ENCODE peak calls at places on chromosomes 11 and 22, in four cellular contexts. T is H1, H is HepG2, P is GM12878. G is an unnamed sample.

GRCh38 chr22:45603631-45604030 is 68.0 kb upstream of the ATXN10 start:
- DNase-seq in P (no peak), H (no peak), T (no peak), G (no peak)

GRCh38 chr11:46601129-46601528 is 7.3 kb upstream of the AMBRA1 start:
- DNase-seq in T (no peak), P (no peak), H (no peak), G (no peak)

GRCh38 chr11:11708256-11708655 is 86.5 kb upstream of the GALNT18 start:
- DNase-seq in P (no peak), T (no peak), H (no peak), G (no peak)

GRCh38 chr22:48340727-48341709 is 1486.7 kb downstream of the BRD1 start:
- DNase-seq in P (no peak), T (no peak), H (no peak), G (no peak)

GRCh38 chr22:41517172-41518047 is 26.9 kb downstream of the POLR3H start:
- DNase-seq in P (no peak), H (peak), T (no peak), G (peak)

GRCh38 chr11:109015283-109015682 is 350.4 kb downstream of the DDX10 start:
- DNase-seq in H (no peak), T (no peak), P (no peak), G (no peak)

GRCh38 chr11:45233804-45234170 is 52.4 kb downstream of the SYT13 start:
- DNase-seq in P (no peak), H (no peak), T (no peak), G (no peak)

GRCh38 chr22:18095101-18095805 is 15.4 kb upstream of the TUBA8 start:
- DNase-seq in H (no peak), P (no peak), T (no peak), G (no peak)

GRCh38 chr22:25448435-25449051 is 115.9 kb upstream of the GRK3 start:
- DNase-seq in P (no peak), H (no peak), T (no peak), G (peak)

GRCh38 chr11:117117681-117118080 is 19.5 kb upstream of the SIK3 start:
- DNase-seq in P (no peak), H (no peak), T (no peak), G (no peak)

GRCh38 chr11:132158091-132158490 is 787.7 kb downstream of the NTM start:
- DNase-seq in P (no peak), H (no peak), T (peak), G (no peak)

GRCh38 chr11:132718711-132719641 is 813.3 kb downstream of the OPCML start:
- DNase-seq in H (no peak), P (no peak), T (no peak), G (no peak)

GRCh38 chr22:50245214-50246072 is 620 bp upstream of the TUBGCP6 start:
- DNase-seq in H (no peak), T (no peak), P (no peak), G (peak)

GRCh38 chr22:41327124-41327523 is 25.8 kb downstream of the ZC3H7B start:
- DNase-seq in H (no peak), P (no peak), T (no peak), G (no peak)

GRCh38 chr11:40203606-40204005 is 1255.8 kb downstream of the LRRC4C start:
- DNase-seq in T (no peak), P (no peak), H (no peak), G (no peak)

GRCh38 chr22:46180370-46181137 is 30.2 kb downstream of the PPARA start:
- DNase-seq in H (no peak), T (no peak), P (no peak), G (no peak)

GRCh38 chr11:110479445-110480101 is 49.8 kb downstream of the FDX1 start:
- DNase-seq in T (no peak), P (no peak), H (no peak), G (no peak)

GRCh38 chr11:104609297-104609696 is 289.0 kb downstream of the CASP12 start:
- DNase-seq in H (peak), T (peak), P (no peak), G (peak)

GRCh38 chr11:64234840-64235379 is 526 bp downstream of the VEGFB start:
- DNase-seq in H (no peak), P (no peak), T (no peak), G (peak)

GRCh38 chr11:61730222-61730994 is 22.0 kb upstream of the MYRF start:
- DNase-seq in P (no peak), H (no peak), T (no peak), G (no peak)

GRCh38 chr11:38006466-38006865 is 1408.4 kb upstream of the RAG2 start:
- DNase-seq in H (no peak), P (no peak), T (no peak), G (no peak)

GRCh38 chr11:105610796-105611361 is 1.0 kb downstream of the GRIA4 start:
- DNase-seq in P (no peak), H (no peak), T (no peak), G (no peak)
- H3K4me2 ChIP-seq in P (no peak), H (no peak), T (peak), G (peak)

DNA sequence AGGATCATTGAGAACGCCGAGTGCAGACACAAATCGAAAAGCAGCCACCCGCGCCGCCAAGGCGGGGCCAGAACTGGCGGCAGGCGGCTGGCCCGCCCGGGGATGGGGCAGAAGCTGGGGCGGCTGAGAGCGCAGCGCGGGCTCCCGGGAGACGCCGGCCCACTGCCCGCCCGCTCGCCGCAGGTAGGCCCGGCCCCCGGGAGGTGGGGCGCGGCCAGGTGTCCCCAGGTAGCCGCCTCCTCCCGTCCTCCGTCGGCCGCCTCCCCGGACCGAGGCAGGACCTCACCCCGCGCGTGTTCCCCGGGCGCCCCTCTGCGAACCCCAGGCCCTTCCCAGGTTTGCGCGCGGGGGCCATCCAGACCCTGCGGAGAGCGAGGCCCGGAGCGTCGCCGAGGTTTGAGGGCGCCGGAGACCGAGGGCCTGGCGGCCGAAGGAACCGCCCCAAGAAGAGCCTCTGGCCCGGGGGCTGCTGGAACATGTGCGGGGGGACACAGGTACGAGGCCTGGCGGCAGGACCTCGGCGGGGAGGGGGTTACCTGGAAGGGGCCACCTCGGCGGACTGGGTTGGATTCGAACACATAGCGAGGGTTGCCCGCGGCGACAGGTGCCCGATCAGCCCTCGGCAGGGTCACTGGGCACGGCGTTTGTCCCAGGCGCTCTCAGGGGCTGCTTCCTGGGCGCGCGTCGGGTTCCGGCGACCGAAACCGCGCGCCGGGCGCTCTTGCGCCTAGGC is at the start of gene PRRG4:
- DNase-seq in P (no peak), H (no peak), T (no peak), G (peak)
- TF ChIP-seq JUND in P (no peak), H (no peak), T (no peak), G (no peak)

DNA sequence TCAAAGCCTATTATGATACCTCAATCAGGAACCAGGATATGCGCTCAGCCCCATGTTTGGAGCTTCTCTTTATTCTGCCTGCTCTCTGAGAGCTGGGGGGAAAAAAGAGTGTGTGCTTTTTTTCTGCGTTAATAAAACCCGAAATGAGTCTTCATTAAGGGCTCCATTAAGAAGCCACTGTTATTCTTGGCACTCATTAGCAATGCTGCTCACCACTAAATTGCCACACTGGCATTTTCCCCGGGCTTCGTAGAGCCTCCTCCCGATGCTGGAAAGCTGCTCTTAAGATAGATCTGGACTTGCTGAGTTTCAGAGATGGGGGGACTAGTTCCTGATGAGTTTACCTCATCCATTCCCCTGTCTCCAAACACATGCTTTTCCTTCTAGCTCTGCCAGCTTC is 93.1 kb upstream of the THY1 start:
- DNase-seq in H (no peak), P (no peak), T (no peak), G (no peak)
- TF ChIP-seq TCF12 in H (no peak), P (no peak), T (no peak), G (no peak)

DNA sequence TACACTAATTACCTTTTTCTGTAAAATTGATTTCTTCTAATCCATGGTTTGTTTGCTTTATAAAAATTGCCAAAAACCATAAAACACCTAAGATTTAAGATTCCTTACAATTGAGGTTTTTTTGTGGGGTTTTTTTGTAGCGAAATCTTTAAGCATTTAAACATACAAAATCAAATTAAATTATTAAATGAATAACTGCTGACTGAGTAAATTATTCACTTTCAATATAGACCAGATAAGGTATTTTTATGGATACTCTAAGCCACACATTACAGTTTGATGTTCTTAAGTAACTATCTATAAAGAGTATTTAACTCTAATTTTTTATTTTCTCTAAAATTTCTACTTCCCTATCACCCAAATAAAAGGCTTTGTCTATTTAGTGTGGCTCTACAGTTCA is 55.5 kb downstream of the PIK3C2A start:
- DNase-seq in H (no peak), T (no peak), P (no peak), G (no peak)
- H3K4me2 ChIP-seq in H (no peak), T (no peak), P (no peak), G (no peak)

GRCh38 chr11:3093281-3094191 is 36.3 kb upstream of the CARS1 start:
- DNase-seq in P (no peak), H (peak), T (no peak), G (peak)
- TF ChIP-seq JUND in P (no peak), H (no peak), T (no peak), G (no peak)

GRCh38 chr11:118635642-118636041 is 28.2 kb downstream of the PHLDB1 start:
- DNase-seq in T (no peak), H (no peak), P (no peak), G (no peak)
- TF ChIP-seq TCF12 in T (no peak), H (no peak), P (no peak), G (no peak)

GRCh38 chr22:37195921-37196320 is 7.9 kb upstream of the C1QTNF6 start:
- DNase-seq in H (no peak), T (no peak), P (no peak), G (no peak)

GRCh38 chr22:37197451-37198289 is 9.6 kb upstream of the C1QTNF6 start:
- DNase-seq in T (no peak), H (peak), P (no peak), G (no peak)

GRCh38 chr22:37198290-37199102 is 10.4 kb upstream of the C1QTNF6 start:
- DNase-seq in P (no peak), T (no peak), H (peak), G (peak)

GRCh38 chr22:37194750-37195149 is 6.7 kb upstream of the C1QTNF6 start:
- DNase-seq in H (no peak), P (no peak), T (no peak), G (no peak)

DNA sequence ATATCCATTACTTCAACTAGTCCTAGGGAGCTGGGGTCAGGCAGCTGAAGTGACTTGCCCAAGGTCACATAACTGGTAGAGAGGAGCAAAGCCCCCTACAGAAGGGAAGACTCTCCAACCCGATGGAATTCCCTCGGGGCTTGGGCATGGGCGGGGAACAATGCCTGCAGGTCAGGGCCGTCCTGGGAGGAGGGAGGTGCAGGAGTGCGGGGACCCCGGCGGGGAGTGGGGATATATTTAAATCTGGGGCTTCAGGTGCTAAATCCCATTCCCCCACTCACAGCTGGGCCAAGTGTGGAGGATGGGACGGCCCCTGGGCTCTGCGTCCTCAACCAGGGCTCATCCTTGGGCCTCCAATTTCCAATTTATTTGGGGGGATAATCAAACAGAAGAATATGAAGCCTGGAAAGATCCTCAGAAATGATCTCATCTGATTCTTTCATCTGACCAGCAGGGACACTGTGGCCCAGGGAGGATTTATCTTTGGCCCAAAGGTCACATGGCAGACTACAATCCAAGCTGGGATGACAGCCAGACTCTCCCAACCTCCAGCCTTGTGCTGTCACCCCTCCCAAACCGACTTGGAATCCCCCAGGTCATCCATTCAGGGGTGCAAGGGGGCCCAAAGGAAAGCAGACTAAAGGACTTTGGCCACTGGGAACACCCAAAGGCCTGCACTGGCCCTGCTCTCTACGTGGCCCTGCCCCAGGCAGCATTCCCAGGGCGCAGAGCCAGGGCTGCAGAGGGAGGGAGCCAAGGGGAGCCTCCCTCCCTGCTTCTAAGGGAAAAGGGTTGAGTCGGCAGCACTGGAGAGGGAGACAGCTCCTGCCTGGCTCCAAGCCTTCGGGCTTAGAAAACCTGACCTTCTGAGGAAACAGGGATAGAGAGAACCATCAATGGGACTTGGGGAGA is 8.7 kb upstream of the C1QTNF6 start:
- DNase-seq in P (no peak), T (no peak), H (peak), G (peak)
- H3K4me2 ChIP-seq in P (no peak), T (no peak), H (peak), G (peak)

GRCh38 chr11:79039122-79039521 is 401.7 kb downstream of the TENM4 start:
- DNase-seq in H (no peak), P (no peak), T (no peak), G (no peak)
- TF ChIP-seq JUND in H (no peak), P (no peak), T (no peak), G (no peak)

GRCh38 chr11:88431675-88432341 is 94.3 kb upstream of the CTSC start:
- DNase-seq in T (no peak), P (no peak), H (peak), G (peak)
- TF ChIP-seq TCF12 in T (no peak), P (no peak), H (no peak), G (no peak)

GRCh38 chr22:43126506-43127165 is 16.1 kb downstream of the BIK start:
- DNase-seq in H (peak), P (no peak), T (no peak), G (peak)
- H3K4me2 ChIP-seq in H (peak), P (no peak), T (no peak), G (no peak)

G was measured in SK-N-SH.